ENCODE peak calls at places on chromosome 1, in nine cellular contexts. Y is stomach, S is PC-9, X is pancreas, R is Panc1, O is neural progenitor cell, F is cardiac fibroblast, B is tibial nerve, E is prostate gland. C is an unnamed sample.

GRCh38 chr1:4801192-4801924 is 146.9 kb downstream of the AJAP1 start:
- DNase-seq in B (peak), Y (no peak), O (no peak), F (peak), E (no peak), S (no peak), X (peak), R (no peak), C (no peak)

GRCh38 chr1:226945106-226945857 is 5.2 kb downstream of the COQ8A start:
- DNase-seq in O (peak), X (peak), R (no peak), Y (peak), S (no peak), E (peak), F (no peak), B (no peak), C (no peak)

GRCh38 chr1:8496473-8496872 is 178.6 kb downstream of the SLC45A1 start:
- DNase-seq in B (no peak), R (no peak), O (no peak), Y (no peak), F (no peak), X (no peak), E (no peak), S (no peak), C (no peak)

GRCh38 chr1:26469558-26469957 is 2.7 kb upstream of the HMGN2 start:
- DNase-seq in O (peak), E (no peak), F (no peak), S (no peak), B (no peak), R (no peak), Y (no peak), X (peak), C (no peak)

GRCh38 chr1:57637155-57637554 is 213.3 kb upstream of the DAB1 start:
- DNase-seq in X (no peak), F (peak), O (no peak), R (no peak), Y (no peak), E (no peak), B (no peak), S (no peak), C (no peak)

GRCh38 chr1:223217781-223218180 is 74.7 kb upstream of the TLR5 start:
- DNase-seq in F (no peak), Y (no peak), E (no peak), R (no peak), S (no peak), X (no peak), O (no peak), B (no peak), C (peak)

GRCh38 chr1:175268720-175269119 is 76.1 kb upstream of the KIAA0040 start:
- DNase-seq in X (no peak), S (peak), F (no peak), B (no peak), O (no peak), Y (no peak), R (no peak), E (no peak), C (no peak)

GRCh38 chr1:175471039-175471800 is 272.2 kb downstream of the TNR start:
- DNase-seq in B (no peak), Y (no peak), X (no peak), R (peak), E (peak), F (peak), O (no peak), S (no peak), C (no peak)

GRCh38 chr1:113545210-113545609 is 154.9 kb downstream of the MAGI3 start:
- DNase-seq in B (no peak), X (no peak), S (no peak), R (no peak), Y (no peak), F (no peak), E (no peak), O (no peak), C (no peak)

GRCh38 chr1:228853637-228854036 is 118.4 kb downstream of the RHOU start:
- DNase-seq in Y (no peak), R (no peak), B (no peak), X (no peak), F (no peak), E (no peak), S (no peak), O (no peak), C (no peak)

GRCh38 chr1:906532-907420 is 16.9 kb upstream of the SAMD11 start:
- DNase-seq in B (no peak), F (peak), R (no peak), X (no peak), Y (peak), S (peak), O (peak), E (peak), C (no peak)

GRCh38 chr1:21913258-21913657 is 23.9 kb downstream of the HSPG2 start:
- DNase-seq in R (no peak), X (no peak), S (no peak), F (no peak), Y (no peak), E (no peak), O (no peak), B (no peak), C (no peak)

GRCh38 chr1:26212726-26213125 is 21.3 kb upstream of the CEP85 start:
- DNase-seq in Y (no peak), X (no peak), O (no peak), E (no peak), F (no peak), S (no peak), R (no peak), B (no peak), C (no peak)

GRCh38 chr1:19661721-19662228 is 2.9 kb upstream of the HTR6 start:
- DNase-seq in X (no peak), B (peak), Y (no peak), S (peak), F (peak), O (no peak), R (no peak), E (no peak), C (no peak)

GRCh38 chr1:39395357-39395831 is 96.0 kb upstream of the BMP8A start:
- DNase-seq in B (no peak), S (peak), O (no peak), Y (no peak), R (no peak), F (peak), E (no peak), X (no peak), C (no peak)

GRCh38 chr1:110130113-110130591 is 17.9 kb downstream of the UBL4B start:
- DNase-seq in R (no peak), Y (no peak), O (peak), X (no peak), B (no peak), E (peak), S (no peak), F (peak), C (no peak)

GRCh38 chr1:71285529-71285928 is 204.7 kb upstream of the ZRANB2 start:
- DNase-seq in O (no peak), Y (no peak), R (no peak), X (no peak), B (no peak), F (no peak), E (no peak), S (no peak), C (no peak)

GRCh38 chr1:210792703-210793102 is 341.2 kb downstream of the KCNH1 start:
- DNase-seq in R (no peak), O (no peak), B (no peak), E (no peak), X (no peak), Y (no peak), F (peak), S (no peak), C (no peak)

GRCh38 chr1:34645109-34645688 is 109.6 kb upstream of the GJB5 start:
- DNase-seq in B (no peak), O (no peak), Y (no peak), R (no peak), S (no peak), X (no peak), E (no peak), F (no peak), C (no peak)

GRCh38 chr1:236354330-236355147 is 39.5 kb upstream of the EDARADD start:
- DNase-seq in S (no peak), X (no peak), E (no peak), R (no peak), Y (no peak), F (peak), B (no peak), O (no peak), C (no peak)

GRCh38 chr1:54125671-54126070 is 27.1 kb downstream of the CDCP2 start:
- DNase-seq in R (no peak), X (peak), E (peak), B (no peak), S (peak), F (peak), O (peak), Y (peak), C (no peak)
- TF ChIP-seq CTCF in R (no peak), X (peak), E (peak), B (no peak), S (peak), F (peak), O (peak), Y (no peak), C (no peak)

DNA sequence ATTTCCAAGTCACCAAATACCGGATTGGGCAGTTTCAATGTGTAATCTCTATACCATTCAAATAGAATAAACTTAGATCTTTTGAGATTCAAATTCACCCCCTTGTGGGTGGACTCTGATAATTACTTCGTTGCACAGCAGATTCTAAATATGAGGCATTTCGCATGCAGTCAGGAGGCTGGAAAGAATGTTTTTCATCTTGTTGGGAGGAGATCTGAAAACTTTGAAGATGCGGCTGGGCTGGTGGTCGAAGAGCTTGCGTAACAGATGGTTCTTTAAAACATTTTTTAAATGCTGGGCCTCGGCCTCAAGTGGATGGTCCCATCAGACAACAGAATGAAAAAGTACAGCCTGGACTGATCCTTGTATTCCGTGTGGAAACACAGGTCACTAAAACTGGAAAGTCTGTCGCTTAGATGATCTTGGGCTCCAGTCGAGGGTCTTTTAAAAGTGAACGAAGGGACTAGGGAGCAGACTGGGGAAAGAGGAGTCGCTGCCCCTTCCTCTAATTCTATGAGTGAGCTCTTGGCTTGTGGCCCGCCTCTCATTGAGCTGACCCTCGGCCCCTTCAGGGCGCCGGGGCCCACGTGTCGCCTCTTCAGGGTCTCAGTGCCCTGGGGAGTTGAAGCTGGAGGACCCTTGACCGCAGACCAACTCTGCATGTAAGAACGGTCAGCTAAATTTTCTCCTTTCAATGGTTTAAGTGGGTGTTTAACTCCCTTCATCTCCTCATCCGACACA is 10.6 kb downstream of the NR5A2 start:
- DNase-seq in E (no peak), S (no peak), R (no peak), B (no peak), X (no peak), F (no peak), O (no peak), Y (no peak), C (no peak)
- TF ChIP-seq CTCF in E (no peak), S (no peak), R (no peak), B (no peak), X (no peak), F (no peak), O (no peak), Y (no peak), C (no peak)

DNA sequence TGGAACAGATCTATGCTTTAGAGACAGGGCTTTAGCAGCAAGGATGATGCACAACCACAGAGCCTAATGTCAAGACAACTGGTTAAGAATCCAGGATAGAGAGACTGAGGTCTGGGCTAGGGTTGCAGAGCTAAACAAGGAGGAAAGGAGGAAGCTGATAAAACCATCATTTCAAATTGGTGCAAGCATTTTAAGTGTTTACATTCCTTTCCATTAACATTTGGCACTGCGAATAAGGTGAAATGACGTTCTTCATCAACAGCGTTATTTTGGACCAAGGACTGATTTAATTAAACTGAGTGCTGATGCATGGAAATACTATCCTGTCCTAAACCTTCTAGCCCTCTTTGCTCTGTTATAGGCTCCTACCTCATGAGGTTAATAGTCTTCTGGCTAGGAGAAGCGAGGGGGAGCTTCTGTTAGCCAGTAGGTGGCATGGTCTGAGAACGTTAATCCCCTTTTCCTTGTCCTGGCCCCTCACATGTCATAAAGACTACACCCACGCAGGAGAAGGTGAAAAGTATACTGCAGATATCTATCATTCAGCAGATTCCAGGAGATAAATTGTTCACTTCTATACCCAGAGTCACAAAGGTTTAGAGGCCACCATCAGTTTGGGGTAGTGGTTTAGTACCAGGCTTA is 7.6 kb upstream of the C1orf21 start:
- DNase-seq in Y (no peak), E (no peak), S (no peak), B (no peak), O (no peak), F (no peak), X (no peak), R (no peak), C (no peak)
- TF ChIP-seq CTCF in Y (no peak), E (no peak), S (no peak), B (no peak), O (peak), F (peak), X (no peak), R (peak), C (no peak)

GRCh38 chr1:240854367-240854766 is 242.4 kb upstream of the GREM2 start:
- DNase-seq in R (peak), S (no peak), X (no peak), E (no peak), B (no peak), Y (no peak), O (no peak), F (peak), C (no peak)
- TF ChIP-seq CTCF in R (no peak), S (no peak), X (no peak), E (no peak), B (no peak), Y (no peak), O (no peak), F (no peak), C (no peak)

GRCh38 chr1:179939941-179940340 is 14.7 kb upstream of the CEP350 start:
- DNase-seq in O (no peak), X (no peak), S (no peak), R (no peak), F (no peak), E (no peak), Y (no peak), B (no peak), C (no peak)

GRCh38 chr1:179938752-179939151 is 15.9 kb upstream of the CEP350 start:
- DNase-seq in F (peak), X (no peak), R (no peak), S (no peak), O (no peak), B (no peak), Y (no peak), E (no peak), C (no peak)

GRCh38 chr1:179937668-179938259 is 16.8 kb upstream of the CEP350 start:
- DNase-seq in O (no peak), B (no peak), X (no peak), E (no peak), Y (no peak), S (no peak), R (no peak), F (no peak), C (no peak)

GRCh38 chr1:179935909-179936496 is 18.6 kb upstream of the CEP350 start:
- DNase-seq in O (no peak), Y (no peak), X (no peak), R (no peak), F (no peak), S (no peak), E (no peak), B (no peak), C (no peak)

GRCh38 chr1:179941439-179941838 is 13.2 kb upstream of the CEP350 start:
- DNase-seq in R (no peak), X (no peak), O (no peak), Y (no peak), B (no peak), F (no peak), S (no peak), E (no peak), C (no peak)
- TF ChIP-seq CTCF in R (no peak), X (no peak), O (no peak), Y (no peak), B (no peak), F (no peak), S (no peak), E (no peak), C (no peak)

GRCh38 chr1:97814804-97815203 is 106.0 kb downstream of the DPYD start:
- DNase-seq in B (no peak), O (no peak), S (no peak), R (no peak), Y (no peak), X (no peak), E (no peak), F (no peak), C (no peak)

GRCh38 chr1:97824644-97825043 is 96.2 kb downstream of the DPYD start:
- DNase-seq in F (no peak), E (no peak), Y (no peak), X (no peak), S (no peak), O (no peak), R (no peak), B (no peak), C (no peak)

GRCh38 chr1:97816927-97817326 is 103.9 kb downstream of the DPYD start:
- DNase-seq in R (no peak), Y (no peak), O (no peak), B (no peak), F (no peak), X (no peak), E (no peak), S (no peak), C (no peak)

GRCh38 chr1:97824200-97824599 is 96.6 kb downstream of the DPYD start:
- DNase-seq in Y (no peak), B (no peak), E (no peak), S (no peak), R (no peak), F (no peak), X (no peak), O (no peak), C (no peak)

DNA sequence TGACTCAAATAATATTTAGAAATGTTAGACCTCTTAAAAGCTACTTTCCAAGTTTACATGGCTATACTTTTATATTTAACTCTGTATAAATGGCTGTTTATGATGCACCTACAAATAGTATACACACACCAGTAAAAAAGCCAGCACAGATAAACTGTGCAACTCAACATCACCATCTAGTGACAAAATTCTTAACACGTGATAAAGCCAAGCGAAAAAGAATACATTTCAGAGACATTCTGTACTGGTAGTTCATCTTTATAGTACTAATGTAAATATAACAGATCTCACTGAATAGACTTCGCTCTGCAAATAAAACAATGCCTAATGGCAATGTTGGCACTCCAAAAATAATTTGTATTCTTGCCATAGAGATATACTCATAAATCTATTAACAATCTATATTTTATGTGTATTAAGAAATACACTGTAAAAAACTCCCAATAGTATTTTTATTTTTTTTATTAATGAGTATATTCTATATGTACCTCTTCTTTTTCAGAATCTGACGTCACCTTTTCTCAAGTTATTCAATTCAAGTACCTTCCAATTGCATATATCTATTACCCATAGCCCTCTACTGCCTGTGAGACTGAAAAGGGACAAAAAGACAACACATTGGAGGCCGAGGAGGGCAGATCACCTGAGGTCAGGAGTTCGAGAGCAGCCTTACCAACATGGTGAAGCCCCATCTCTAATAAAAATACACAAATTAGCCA is 100.2 kb downstream of the DPYD start:
- DNase-seq in R (peak), E (peak), X (no peak), Y (no peak), O (peak), B (no peak), S (no peak), F (peak), C (no peak)
- TF ChIP-seq CTCF in R (peak), E (peak), X (no peak), Y (no peak), O (peak), B (no peak), S (peak), F (peak), C (peak)

GRCh38 chr1:30876451-30877204 is 31.9 kb downstream of the SDC3 start:
- DNase-seq in S (no peak), E (no peak), B (no peak), O (no peak), X (no peak), R (no peak), Y (no peak), F (no peak), C (no peak)
- TF ChIP-seq CTCF in S (no peak), E (no peak), B (no peak), O (no peak), X (no peak), R (no peak), Y (no peak), F (peak), C (no peak)

GRCh38 chr1:156112276-156113137 is 2.0 kb upstream of the LMNA start:
- DNase-seq in O (no peak), Y (no peak), R (no peak), X (no peak), B (peak), E (no peak), F (no peak), S (no peak), C (no peak)

GRCh38 chr1:156115514-156116374 is 1.2 kb downstream of the LMNA start:
- DNase-seq in F (peak), Y (peak), B (peak), S (peak), R (no peak), X (peak), O (peak), E (peak), C (peak)

GRCh38 chr1:156113263-156114004 is 1.1 kb upstream of the LMNA start:
- DNase-seq in Y (no peak), X (no peak), E (no peak), R (no peak), F (peak), B (peak), S (no peak), O (peak), C (no peak)

GRCh38 chr1:156114919-156115513 is 505 bp downstream of the LMNA start:
- DNase-seq in R (no peak), Y (peak), E (no peak), B (no peak), S (no peak), X (peak), F (no peak), O (peak), C (no peak)

DNA sequence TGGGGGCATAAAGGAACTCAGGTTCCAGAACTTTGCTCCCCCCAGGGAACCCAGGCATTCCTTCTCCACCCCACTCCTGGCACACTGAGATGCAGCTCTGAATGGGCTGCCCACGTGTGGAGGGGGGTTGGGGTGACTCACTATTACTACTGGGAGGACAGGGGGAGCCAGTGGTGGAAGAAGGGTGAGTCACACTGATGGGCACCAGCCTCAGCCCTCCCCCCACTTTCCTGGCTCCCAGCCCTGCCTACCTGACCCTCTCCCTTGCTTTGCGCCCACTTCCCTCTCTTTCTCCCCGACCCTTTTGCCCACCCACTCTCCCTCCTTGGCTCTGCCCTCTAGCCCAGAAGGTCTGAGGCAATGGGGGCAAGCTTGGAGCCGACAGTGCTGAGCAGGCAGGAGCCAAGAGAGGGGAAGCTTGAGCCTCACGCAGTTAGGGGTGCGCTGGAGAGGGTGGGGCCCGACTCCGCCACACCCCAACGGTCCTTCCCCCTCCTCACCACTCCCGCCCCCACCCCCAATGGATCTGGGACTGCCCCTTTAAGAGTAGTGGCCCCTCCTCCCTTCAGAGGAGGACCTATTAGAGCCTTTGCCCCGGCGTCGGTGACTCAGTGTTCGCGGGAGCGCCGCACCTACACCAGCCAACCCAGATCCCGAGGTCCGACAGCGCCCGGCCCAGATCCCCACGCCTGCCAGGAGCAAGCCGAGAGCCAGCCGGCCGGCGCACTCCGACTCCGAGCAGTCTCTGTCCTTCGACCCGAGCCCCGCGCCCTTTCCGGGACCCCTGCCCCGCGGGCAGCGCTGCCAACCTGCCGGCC is at the start of gene LMNA:
- DNase-seq in R (peak), S (peak), B (peak), O (peak), Y (peak), F (peak), X (peak), E (peak), C (peak)
- TF ChIP-seq CTCF in R (no peak), S (no peak), B (peak), O (no peak), Y (no peak), F (no peak), X (no peak), E (no peak), C (no peak)